ENCODE peak calls at places on chromosomes 5 and 9, in eight cellular contexts. S is upper lobe of right lung, R is GM06990, F is heart right ventricle, M is adrenal gland, Q is K562, P is NB4, G is endodermal cell. K is an unnamed sample.

GRCh38 chr5:127812570-127812969 is 109.4 kb downstream of the CCDC192 start:
- DNase-seq in S (no peak), R (no peak), F (no peak), M (peak), Q (no peak), P (no peak), G (no peak), K (no peak)

GRCh38 chr9:89122944-89123343 is 55.7 kb downstream of the SHC3 start:
- DNase-seq in S (no peak), R (no peak), F (no peak), M (no peak), Q (no peak), P (peak), G (no peak), K (peak)

GRCh38 chr9:33263936-33264472 is 504 bp downstream of the BAG1 start:
- DNase-seq in S (no peak), R (no peak), F (peak), M (peak), Q (no peak), P (peak), G (no peak), K (peak)

GRCh38 chr5:61805101-61805500 is 473.0 kb downstream of the ZSWIM6 start:
- DNase-seq in S (no peak), R (no peak), F (no peak), M (no peak), Q (no peak), P (no peak), G (no peak), K (peak)

GRCh38 chr5:78806544-78806943 is 158.0 kb upstream of the LHFPL2 start:
- DNase-seq in S (no peak), R (no peak), F (no peak), M (no peak), Q (no peak), P (no peak), G (no peak), K (peak)

GRCh38 chr5:116305899-116306298 is 221.1 kb downstream of the COMMD10 start:
- DNase-seq in S (no peak), R (no peak), F (no peak), M (no peak), Q (no peak), P (no peak), G (no peak), K (no peak)

GRCh38 chr5:142486581-142486980 is 161.8 kb upstream of the SPRY4 start:
- DNase-seq in S (no peak), R (no peak), F (no peak), M (no peak), Q (no peak), P (no peak), G (no peak), K (peak)

GRCh38 chr5:144125163-144125726 is 45.2 kb downstream of the YIPF5 start:
- DNase-seq in S (no peak), R (no peak), F (no peak), M (no peak), Q (no peak), P (no peak), G (peak), K (peak)

GRCh38 chr9:72454871-72455471 is 66.4 kb upstream of the TMC1 start:
- DNase-seq in S (no peak), R (no peak), F (no peak), M (no peak), Q (no peak), P (no peak), G (no peak), K (no peak)

GRCh38 chr5:157915638-157916037 is 56.7 kb upstream of the CLINT1 start:
- DNase-seq in S (peak), R (no peak), F (peak), M (peak), Q (no peak), P (no peak), G (no peak), K (peak)

DNA sequence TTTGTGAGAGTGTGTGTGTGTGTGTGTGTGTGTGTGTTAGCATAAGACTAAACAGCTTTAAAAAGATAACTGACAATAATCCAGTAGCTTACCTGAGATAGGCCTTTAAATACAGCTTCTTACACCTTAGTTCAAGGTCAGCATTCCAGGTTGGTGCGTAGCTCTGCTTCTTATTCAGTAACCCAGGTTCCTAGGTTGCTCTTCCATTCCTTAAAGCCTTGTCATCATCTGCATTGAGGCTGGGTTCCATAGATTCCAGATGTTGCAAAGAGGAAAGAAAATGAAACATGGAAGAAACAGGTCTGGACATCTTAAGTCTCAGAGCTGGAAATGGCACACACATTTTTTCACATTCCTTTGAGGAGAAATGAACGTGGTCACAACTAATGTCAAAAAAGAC is 53.9 kb upstream of the CAMK4 start:
- DNase-seq in S (no peak), R (no peak), F (no peak), M (no peak), Q (no peak), P (no peak), G (no peak), K (no peak)
- TF ChIP-seq CTCF in S (no peak), R (no peak), F (no peak), M (no peak), Q (no peak), P (no peak), G (no peak), K (no peak)

GRCh38 chr5:119273391-119273839 is 82.4 kb upstream of the TNFAIP8 start:
- DNase-seq in S (peak), R (no peak), F (no peak), M (no peak), Q (no peak), P (peak), G (no peak), K (no peak)

GRCh38 chr5:119274024-119274766 is 81.6 kb upstream of the TNFAIP8 start:
- DNase-seq in S (no peak), R (no peak), F (no peak), M (no peak), Q (no peak), P (peak), G (no peak), K (no peak)

GRCh38 chr5:119275873-119276214 is 80.0 kb upstream of the TNFAIP8 start:
- DNase-seq in S (no peak), R (peak), F (no peak), M (no peak), Q (no peak), P (peak), G (no peak), K (no peak)

GRCh38 chr5:119275146-119275872 is 80.5 kb upstream of the TNFAIP8 start:
- DNase-seq in S (no peak), R (peak), F (no peak), M (no peak), Q (no peak), P (peak), G (no peak), K (peak)

GRCh38 chr5:119274767-119275130 is 81.1 kb upstream of the TNFAIP8 start:
- DNase-seq in S (no peak), R (no peak), F (no peak), M (no peak), Q (no peak), P (peak), G (no peak), K (peak)
- H3K4me3 ChIP-seq in S (no peak), R (no peak), F (no peak), M (no peak), Q (no peak), P (peak), G (no peak), K (no peak)

GRCh38 chr9:546797-547223 is 294.7 kb upstream of the DMRT1 start:
- DNase-seq in S (no peak), R (no peak), F (peak), M (no peak), Q (no peak), P (peak), G (peak), K (peak)
- TF ChIP-seq CTCF in S (peak), R (peak), F (peak), M (peak), Q (no peak), P (peak), G (peak), K (peak)

GRCh38 chr5:95861221-95861857 is 38.8 kb upstream of the GLRX start:
- DNase-seq in S (peak), R (no peak), F (peak), M (peak), Q (no peak), P (peak), G (no peak), K (peak)
- H3K4me3 ChIP-seq in S (no peak), R (no peak), F (peak), M (no peak), Q (no peak), P (no peak), G (no peak), K (no peak)

GRCh38 chr5:146344155-146345118 is 5.8 kb downstream of the POU4F3 start:
- DNase-seq in S (no peak), R (no peak), F (no peak), M (no peak), Q (peak), P (no peak), G (peak), K (no peak)
- TF ChIP-seq CTCF in S (no peak), R (no peak), F (no peak), M (no peak), Q (no peak), P (no peak), G (no peak), K (no peak)

DNA sequence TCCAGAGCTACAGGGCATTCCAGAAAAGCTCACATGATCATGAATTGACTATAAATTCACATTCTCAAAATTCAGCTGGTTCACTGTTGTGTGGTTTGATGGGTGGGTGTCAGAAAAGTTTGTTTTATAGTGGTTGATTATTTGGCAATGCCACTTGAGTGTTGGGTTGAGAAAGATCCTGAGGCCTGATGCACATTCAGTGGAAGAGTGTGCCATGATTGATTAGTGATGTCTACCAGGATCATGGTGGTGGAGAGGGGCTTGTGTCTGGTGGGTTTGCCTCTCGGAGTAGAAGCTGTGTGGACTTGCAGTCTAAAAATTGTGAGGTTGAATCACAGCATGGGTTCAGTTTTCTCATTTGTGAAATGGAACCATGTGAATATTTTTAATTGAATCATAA is 2.0 kb downstream of the NDUFS6 start:
- DNase-seq in S (no peak), R (no peak), F (no peak), M (no peak), Q (no peak), P (no peak), G (no peak), K (no peak)
- H3K4me3 ChIP-seq in S (no peak), R (no peak), F (no peak), M (no peak), Q (no peak), P (no peak), G (no peak), K (no peak)

GRCh38 chr5:110043025-110043424 is 353.3 kb downstream of the MAN2A1 start:
- DNase-seq in S (no peak), R (no peak), F (no peak), M (no peak), Q (no peak), P (no peak), G (no peak), K (no peak)

GRCh38 chr5:110038297-110038997 is 348.7 kb downstream of the MAN2A1 start:
- DNase-seq in S (no peak), R (no peak), F (no peak), M (no peak), Q (no peak), P (no peak), G (no peak), K (peak)

GRCh38 chr5:110045153-110045552 is 355.4 kb downstream of the MAN2A1 start:
- DNase-seq in S (no peak), R (no peak), F (no peak), M (no peak), Q (no peak), P (peak), G (no peak), K (peak)

DNA sequence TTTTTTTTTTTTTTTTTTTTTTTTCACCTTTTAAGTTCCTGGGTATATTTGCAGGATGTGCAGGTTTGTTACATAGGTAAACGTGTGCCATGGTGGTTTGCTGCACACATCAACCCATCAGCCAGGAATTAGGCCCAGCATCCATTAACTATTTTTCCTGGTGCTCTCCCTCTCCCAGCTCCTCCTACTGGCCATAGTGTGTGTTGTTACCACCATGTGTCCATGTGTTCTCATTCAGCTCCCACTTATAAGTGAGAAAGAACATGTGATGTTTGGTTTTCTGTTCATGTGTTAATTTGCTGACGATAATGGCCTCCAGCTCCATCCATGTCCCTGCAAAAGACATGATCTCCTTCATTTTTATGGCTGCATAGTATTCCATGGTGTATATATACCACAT is 350.5 kb downstream of the MAN2A1 start:
- DNase-seq in S (no peak), R (no peak), F (no peak), M (no peak), Q (no peak), P (no peak), G (no peak), K (peak)
- TF ChIP-seq CTCF in S (no peak), R (peak), F (no peak), M (no peak), Q (peak), P (no peak), G (peak), K (peak)

K was measured in fibroblast of mammary gland.